ENCODE peak calls at places on chromosomes 16 and 17, in five cellular contexts. One of them, this sample, is unnamed.

GRCh38 chr17:70661342-70662222 is 492.2 kb downstream of the KCNJ2 start:
- DNase-seq in HCT116: no peak
- DNase-seq in Panc1: no peak
- DNase-seq in prostate gland: no peak
- DNase-seq in GM23338: no peak
- DNase-seq in this sample: no peak

GRCh38 chr17:40534431-40535189 is 30.7 kb downstream of the CCR7 start:
- DNase-seq in HCT116: no peak
- DNase-seq in prostate gland: no peak
- DNase-seq in Panc1: no peak
- DNase-seq in GM23338: no peak
- DNase-seq in this sample: no peak

GRCh38 chr16:19245326-19245925 is 40.1 kb upstream of the CLEC19A start:
- DNase-seq in prostate gland: peak; percentile 13
- DNase-seq in Panc1: no peak
- DNase-seq in HCT116: no peak
- DNase-seq in GM23338: peak; percentile 12
- DNase-seq in this sample: no peak

GRCh38 chr16:88558457-88559442 is 11.5 kb upstream of the ZC3H18 start:
- DNase-seq in Panc1: no peak
- DNase-seq in prostate gland: peak; percentile 23
- DNase-seq in GM23338: peak; percentile 85
- DNase-seq in HCT116: peak; percentile 64
- DNase-seq in this sample: no peak

GRCh38 chr16:75116081-75116910 is at the start of gene LDHD:
- DNase-seq in prostate gland: peak; percentile 80
- DNase-seq in HCT116: peak; percentile 75
- DNase-seq in GM23338: peak; percentile 78
- DNase-seq in Panc1: no peak
- DNase-seq in this sample: no peak

GRCh38 chr17:63364944-63365343 is 81.2 kb downstream of the CYB561 start:
- DNase-seq in Panc1: no peak
- DNase-seq in GM23338: no peak
- DNase-seq in HCT116: no peak
- DNase-seq in prostate gland: no peak
- DNase-seq in this sample: no peak

GRCh38 chr16:51402785-51403184 is 251.7 kb upstream of the SALL1 start:
- DNase-seq in HCT116: no peak
- DNase-seq in GM23338: no peak
- DNase-seq in Panc1: no peak
- DNase-seq in prostate gland: no peak
- DNase-seq in this sample: no peak

GRCh38 chr16:62709856-62710255 is 673.6 kb upstream of the CDH8 start:
- DNase-seq in Panc1: no peak
- DNase-seq in GM23338: no peak
- DNase-seq in prostate gland: no peak
- DNase-seq in HCT116: no peak
- DNase-seq in this sample: no peak

GRCh38 chr17:7001562-7001961 is 5.7 kb downstream of the ALOX12 start:
- DNase-seq in Panc1: no peak
- DNase-seq in prostate gland: no peak
- DNase-seq in GM23338: peak; percentile 69
- DNase-seq in HCT116: no peak
- DNase-seq in this sample: no peak

GRCh38 chr17:3794890-3795757 is 5.9 kb downstream of the ITGAE start:
- DNase-seq in prostate gland: no peak
- DNase-seq in HCT116: no peak
- DNase-seq in GM23338: no peak
- DNase-seq in Panc1: no peak
- DNase-seq in this sample: no peak

GRCh38 chr16:75222271-75222783 is 3.5 kb downstream of the CTRB1 start:
- DNase-seq in prostate gland: no peak
- DNase-seq in GM23338: peak; percentile 25
- DNase-seq in HCT116: no peak
- DNase-seq in Panc1: no peak
- DNase-seq in this sample: no peak

GRCh38 chr16:50740747-50741146 is 1.1 kb upstream of the CYLD start:
- DNase-seq in prostate gland: no peak
- DNase-seq in GM23338: no peak
- DNase-seq in Panc1: no peak
- DNase-seq in HCT116: no peak
- DNase-seq in this sample: no peak

GRCh38 chr17:57215317-57215716 is 41.0 kb upstream of the MSI2 start:
- DNase-seq in GM23338: no peak
- DNase-seq in HCT116: no peak
- DNase-seq in Panc1: no peak
- DNase-seq in prostate gland: peak; percentile 71
- DNase-seq in this sample: peak; percentile 34

GRCh38 chr17:68197997-68198930 is 49.6 kb upstream of the AMZ2 start:
- DNase-seq in prostate gland: no peak
- DNase-seq in Panc1: no peak
- DNase-seq in GM23338: peak; percentile 77
- DNase-seq in HCT116: no peak
- DNase-seq in this sample: no peak
- H3K4me1 ChIP-seq in prostate gland: peaks cover 17% of the 10 kb centered on the region
- H3K4me1 ChIP-seq in Panc1: peaks cover 2% of the 10 kb centered on the region
- H3K4me1 ChIP-seq in GM23338: peaks cover 18% of the 10 kb centered on the region
- H3K4me1 ChIP-seq in HCT116: peaks cover 15% of the 10 kb centered on the region
- H3K4me1 ChIP-seq in this sample: peaks cover 56% of the 10 kb centered on the region

GRCh38 chr17:80878876-80879722 is 112.5 kb upstream of the CHMP6 start:
- DNase-seq in GM23338: no peak
- DNase-seq in prostate gland: no peak
- DNase-seq in HCT116: no peak
- DNase-seq in Panc1: no peak
- DNase-seq in this sample: no peak
- H3K4me3 ChIP-seq in GM23338: no peak overlapping the region
- H3K4me3 ChIP-seq in prostate gland: no peak overlapping the region
- H3K4me3 ChIP-seq in HCT116: no peak overlapping the region
- H3K4me3 ChIP-seq in Panc1: no peak overlapping the region
- H3K4me3 ChIP-seq in this sample: no peak overlapping the region

DNA sequence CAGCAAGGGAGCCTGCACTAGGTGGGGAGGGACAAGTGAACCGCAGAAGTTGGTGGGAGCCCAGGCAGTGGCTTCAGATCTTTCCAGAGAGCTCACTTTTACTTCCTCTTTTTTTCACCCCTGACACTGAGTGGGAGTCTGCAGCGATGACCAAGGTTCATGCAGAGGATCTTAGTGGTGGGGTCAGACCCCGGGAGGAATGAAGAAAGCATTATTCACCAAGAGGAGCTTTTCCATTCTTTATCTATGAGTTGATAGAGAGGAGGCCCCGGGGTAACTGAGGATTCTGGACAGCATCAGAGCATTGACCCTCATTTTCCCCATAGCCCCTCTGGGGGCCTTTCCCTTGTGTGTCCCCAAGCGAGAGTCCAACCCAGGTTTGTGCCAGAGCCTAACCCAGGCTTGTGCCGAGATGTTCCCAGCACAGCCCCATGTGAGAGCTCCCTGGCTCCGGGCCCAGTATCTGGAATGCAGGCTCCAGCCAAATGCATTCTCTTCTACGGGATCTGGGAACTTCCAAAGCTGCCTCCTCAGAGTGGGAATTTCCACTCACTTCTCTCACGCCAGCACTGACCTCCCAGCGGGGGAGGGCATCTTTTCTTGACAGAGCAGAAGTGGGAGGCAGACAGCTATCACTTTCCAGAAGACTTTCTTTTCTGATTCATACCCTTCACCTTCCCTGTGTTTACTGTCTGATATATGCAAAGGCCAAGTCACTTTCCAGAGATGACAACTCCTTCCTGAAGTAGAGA is 2.8 kb upstream of the CCL2 start:
- DNase-seq in HCT116: no peak
- DNase-seq in prostate gland: peak; percentile 89
- DNase-seq in Panc1: no peak
- DNase-seq in GM23338: peak; percentile 22
- DNase-seq in this sample: peak; percentile 99
- TF ChIP-seq POLR2AphosphoS5 in HCT116: no peak
- TF ChIP-seq POLR2AphosphoS5 in prostate gland: peak; percentile 91
- TF ChIP-seq POLR2AphosphoS5 in Panc1: peak; percentile 64
- TF ChIP-seq POLR2AphosphoS5 in GM23338: no peak
- TF ChIP-seq POLR2AphosphoS5 in this sample: peak; percentile 95

GRCh38 chr17:80793421-80793820 is 198.2 kb upstream of the CHMP6 start:
- DNase-seq in HCT116: no peak
- DNase-seq in GM23338: no peak
- DNase-seq in Panc1: no peak
- DNase-seq in prostate gland: no peak
- DNase-seq in this sample: no peak

GRCh38 chr17:80790981-80791742 is 200.5 kb upstream of the CHMP6 start:
- DNase-seq in HCT116: no peak
- DNase-seq in prostate gland: no peak
- DNase-seq in GM23338: no peak
- DNase-seq in Panc1: no peak
- DNase-seq in this sample: no peak

GRCh38 chr17:80792373-80792781 is 199.3 kb upstream of the CHMP6 start:
- DNase-seq in Panc1: no peak
- DNase-seq in prostate gland: no peak
- DNase-seq in HCT116: no peak
- DNase-seq in GM23338: no peak
- DNase-seq in this sample: no peak

GRCh38 chr17:80790021-80790765 is 201.4 kb upstream of the CHMP6 start:
- DNase-seq in prostate gland: no peak
- DNase-seq in GM23338: no peak
- DNase-seq in HCT116: no peak
- DNase-seq in Panc1: no peak
- DNase-seq in this sample: no peak

GRCh38 chr17:80791758-80792284 is 199.8 kb upstream of the CHMP6 start:
- DNase-seq in HCT116: peak; percentile 99
- DNase-seq in GM23338: no peak
- DNase-seq in Panc1: peak; percentile 92
- DNase-seq in prostate gland: no peak
- DNase-seq in this sample: no peak
- H3K4me1 ChIP-seq in HCT116: peaks cover 63% of the 10 kb centered on the region
- H3K4me1 ChIP-seq in GM23338: no peaks in the 10 kb centered on the region
- H3K4me1 ChIP-seq in Panc1: peaks cover 46% of the 10 kb centered on the region
- H3K4me1 ChIP-seq in prostate gland: no peaks in the 10 kb centered on the region
- H3K4me1 ChIP-seq in this sample: peaks cover 82% of the 10 kb centered on the region

GRCh38 chr16:3045758-3046505 is 429 bp upstream of the MMP25 start:
- DNase-seq in Panc1: no peak
- DNase-seq in GM23338: peak; percentile 71
- DNase-seq in prostate gland: no peak
- DNase-seq in HCT116: no peak
- DNase-seq in this sample: no peak
- H3K4me3 ChIP-seq in Panc1: peak overlapping the region; percentile 51
- H3K4me3 ChIP-seq in GM23338: peak overlapping the region; percentile 94
- H3K4me3 ChIP-seq in prostate gland: peak overlapping the region; percentile 43
- H3K4me3 ChIP-seq in HCT116: peak overlapping the region; percentile 79
- H3K4me3 ChIP-seq in this sample: peak overlapping the region; percentile 54

DNA sequence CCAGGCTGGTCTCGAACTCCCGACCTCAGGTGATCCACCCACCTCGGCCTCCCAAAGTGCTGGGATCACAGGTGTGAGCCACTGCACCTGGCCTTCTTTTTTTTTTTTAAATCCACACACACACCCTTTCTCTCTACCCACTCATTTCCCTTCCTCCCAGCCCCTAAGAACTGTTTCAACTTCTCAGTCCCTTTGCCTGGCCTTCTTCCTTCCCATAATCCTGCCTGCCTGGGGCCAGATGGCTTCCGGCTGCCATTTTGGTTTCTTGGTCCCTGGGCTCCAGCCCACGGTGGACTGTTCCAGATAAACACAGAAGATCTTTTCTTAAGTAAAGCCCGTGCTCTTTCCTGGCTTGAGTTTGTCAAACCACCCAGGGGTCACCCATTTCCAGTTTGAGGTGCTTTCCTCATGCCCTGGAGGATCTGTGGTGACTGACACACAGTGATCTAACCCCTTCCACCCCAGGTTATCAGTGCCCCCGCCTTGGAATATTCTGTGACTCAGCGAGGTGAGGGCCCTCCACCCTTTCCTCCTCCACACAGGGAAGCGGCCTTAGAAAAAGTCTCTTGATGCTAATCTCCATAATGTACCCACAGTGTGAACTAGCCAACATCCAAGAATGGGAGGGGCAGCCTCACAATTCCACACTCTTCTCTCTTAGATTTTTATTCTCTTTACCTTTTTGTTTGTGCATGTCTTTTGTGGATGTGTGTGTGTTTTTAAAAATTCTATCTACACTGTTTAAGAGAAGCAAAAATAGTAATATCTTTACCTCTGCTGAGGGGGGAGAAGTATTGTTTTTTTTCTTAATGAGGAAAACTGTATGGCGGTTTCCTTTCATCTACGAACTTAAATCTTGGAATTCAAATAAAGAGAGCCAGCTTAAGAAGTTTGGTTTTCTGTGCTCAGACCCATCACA is 60.0 kb downstream of the CRISPLD2 start:
- DNase-seq in GM23338: no peak
- DNase-seq in HCT116: peak; percentile 38
- DNase-seq in prostate gland: no peak
- DNase-seq in Panc1: no peak
- DNase-seq in this sample: no peak
- TF ChIP-seq POLR2AphosphoS5 in GM23338: no peak
- TF ChIP-seq POLR2AphosphoS5 in HCT116: no peak
- TF ChIP-seq POLR2AphosphoS5 in prostate gland: no peak
- TF ChIP-seq POLR2AphosphoS5 in Panc1: no peak
- TF ChIP-seq POLR2AphosphoS5 in this sample: no peak